ENCODE peak calls at places on chromosomes 4 and X, in seven cellular contexts. One of them, this sample, is unnamed.
A peak's percentile ranks its signal among the peaks of the same experiment; 100 is the strongest.

GRCh38 chrX:79169484-79169883 is 25.0 kb downstream of the GPR174 start:
- DNase-seq in AG10803: no peak
- DNase-seq in NCI-H1436: no peak
- DNase-seq in activated naive CD8-positive, alpha-beta T cell treated with anti-CD3 and anti-CD28 coated beads for 36 hours: no peak
- DNase-seq in AG08395: no peak
- DNase-seq in stimulated activated naive CD8-positive, alpha-beta T cell treated with anti-CD3 and anti-CD28 coated beads, Interleukin-15, amount 100 ng/mL, for 72 hours: no peak
- DNase-seq in caudate nucleus: no peak
- DNase-seq in this sample: no peak

GRCh38 chrX:3803713-3804112 is 90.3 kb upstream of the PRKX start:
- DNase-seq in AG10803: no peak
- DNase-seq in NCI-H1436: no peak
- DNase-seq in activated naive CD8-positive, alpha-beta T cell treated with anti-CD3 and anti-CD28 coated beads for 36 hours: no peak
- DNase-seq in AG08395: no peak
- DNase-seq in stimulated activated naive CD8-positive, alpha-beta T cell treated with anti-CD3 and anti-CD28 coated beads, Interleukin-15, amount 100 ng/mL, for 72 hours: no peak
- DNase-seq in caudate nucleus: no peak
- DNase-seq in this sample: no peak

GRCh38 chr4:102447413-102447812 is 53.7 kb upstream of the NFKB1 start:
- DNase-seq in AG10803: no peak
- DNase-seq in NCI-H1436: no peak
- DNase-seq in activated naive CD8-positive, alpha-beta T cell treated with anti-CD3 and anti-CD28 coated beads for 36 hours: no peak
- DNase-seq in AG08395: no peak
- DNase-seq in stimulated activated naive CD8-positive, alpha-beta T cell treated with anti-CD3 and anti-CD28 coated beads, Interleukin-15, amount 100 ng/mL, for 72 hours: no peak
- DNase-seq in caudate nucleus: no peak
- DNase-seq in this sample: no peak

GRCh38 chrX:19585370-19586082 is 70.2 kb upstream of the MAP3K15 start:
- DNase-seq in AG10803: no peak
- DNase-seq in NCI-H1436: no peak
- DNase-seq in activated naive CD8-positive, alpha-beta T cell treated with anti-CD3 and anti-CD28 coated beads for 36 hours: no peak
- DNase-seq in AG08395: no peak
- DNase-seq in stimulated activated naive CD8-positive, alpha-beta T cell treated with anti-CD3 and anti-CD28 coated beads, Interleukin-15, amount 100 ng/mL, for 72 hours: no peak
- DNase-seq in caudate nucleus: no peak
- DNase-seq in this sample: no peak

GRCh38 chr4:180134116-180134866 is 2108.9 kb upstream of the TENM3 start:
- DNase-seq in AG10803: no peak
- DNase-seq in NCI-H1436: no peak
- DNase-seq in activated naive CD8-positive, alpha-beta T cell treated with anti-CD3 and anti-CD28 coated beads for 36 hours: no peak
- DNase-seq in AG08395: no peak
- DNase-seq in stimulated activated naive CD8-positive, alpha-beta T cell treated with anti-CD3 and anti-CD28 coated beads, Interleukin-15, amount 100 ng/mL, for 72 hours: no peak
- DNase-seq in caudate nucleus: no peak
- DNase-seq in this sample: no peak

GRCh38 chr4:48445704-48446103 is 37.4 kb upstream of the SLC10A4 start:
- DNase-seq in AG10803: peak; percentile 15
- DNase-seq in NCI-H1436: peak; percentile 13
- DNase-seq in activated naive CD8-positive, alpha-beta T cell treated with anti-CD3 and anti-CD28 coated beads for 36 hours: no peak
- DNase-seq in AG08395: peak; percentile 23
- DNase-seq in stimulated activated naive CD8-positive, alpha-beta T cell treated with anti-CD3 and anti-CD28 coated beads, Interleukin-15, amount 100 ng/mL, for 72 hours: no peak
- DNase-seq in caudate nucleus: no peak
- DNase-seq in this sample: peak; percentile 25

GRCh38 chr4:147772056-147772455 is 40.2 kb downstream of the ARHGAP10 start:
- DNase-seq in AG10803: no peak
- DNase-seq in NCI-H1436: no peak
- DNase-seq in activated naive CD8-positive, alpha-beta T cell treated with anti-CD3 and anti-CD28 coated beads for 36 hours: no peak
- DNase-seq in AG08395: no peak
- DNase-seq in stimulated activated naive CD8-positive, alpha-beta T cell treated with anti-CD3 and anti-CD28 coated beads, Interleukin-15, amount 100 ng/mL, for 72 hours: no peak
- DNase-seq in caudate nucleus: no peak
- DNase-seq in this sample: no peak

GRCh38 chrX:31091819-31092218 is 20.0 kb upstream of the FTHL17 start:
- DNase-seq in AG10803: no peak
- DNase-seq in NCI-H1436: no peak
- DNase-seq in activated naive CD8-positive, alpha-beta T cell treated with anti-CD3 and anti-CD28 coated beads for 36 hours: no peak
- DNase-seq in AG08395: no peak
- DNase-seq in stimulated activated naive CD8-positive, alpha-beta T cell treated with anti-CD3 and anti-CD28 coated beads, Interleukin-15, amount 100 ng/mL, for 72 hours: no peak
- DNase-seq in caudate nucleus: no peak
- DNase-seq in this sample: no peak

GRCh38 chr4:71870456-71870855 is 86.6 kb upstream of the GC start:
- DNase-seq in AG10803: no peak
- DNase-seq in NCI-H1436: no peak
- DNase-seq in activated naive CD8-positive, alpha-beta T cell treated with anti-CD3 and anti-CD28 coated beads for 36 hours: no peak
- DNase-seq in AG08395: no peak
- DNase-seq in stimulated activated naive CD8-positive, alpha-beta T cell treated with anti-CD3 and anti-CD28 coated beads, Interleukin-15, amount 100 ng/mL, for 72 hours: no peak
- DNase-seq in caudate nucleus: no peak
- DNase-seq in this sample: no peak

GRCh38 chr4:74932832-74933561 is at the start of gene PARM1:
- DNase-seq in AG10803: peak; percentile 41
- DNase-seq in NCI-H1436: peak; percentile 55
- DNase-seq in activated naive CD8-positive, alpha-beta T cell treated with anti-CD3 and anti-CD28 coated beads for 36 hours: peak; percentile 68
- DNase-seq in AG08395: peak; percentile 63
- DNase-seq in stimulated activated naive CD8-positive, alpha-beta T cell treated with anti-CD3 and anti-CD28 coated beads, Interleukin-15, amount 100 ng/mL, for 72 hours: peak; percentile 63
- DNase-seq in caudate nucleus: peak; percentile 7
- DNase-seq in this sample: peak; percentile 85

GRCh38 chr4:154414796-154415195 is 76.8 kb downstream of the DCHS2 start:
- DNase-seq in AG10803: no peak
- DNase-seq in NCI-H1436: no peak
- DNase-seq in activated naive CD8-positive, alpha-beta T cell treated with anti-CD3 and anti-CD28 coated beads for 36 hours: no peak
- DNase-seq in AG08395: no peak
- DNase-seq in stimulated activated naive CD8-positive, alpha-beta T cell treated with anti-CD3 and anti-CD28 coated beads, Interleukin-15, amount 100 ng/mL, for 72 hours: no peak
- DNase-seq in caudate nucleus: no peak
- DNase-seq in this sample: no peak

This sample was measured in AG20443.